ENCODE peak calls at places on chromosomes 3 and 15, in four cellular contexts. U is NT2/D1, O is astrocyte, K is MM.1S. M is an unnamed sample.

GRCh38 chr15:39538936-39539335 is 41.9 kb upstream of the THBS1 start:
- DNase-seq in K (no peak), U (no peak), O (peak), M (no peak)

GRCh38 chr3:198081421-198081844 is 121.4 kb downstream of the LMLN start:
- DNase-seq in K (peak), O (no peak), U (no peak), M (no peak)

GRCh38 chr3:33146791-33147445 is 33.1 kb downstream of the CRTAP start:
- DNase-seq in U (no peak), O (peak), K (no peak), M (no peak)

GRCh38 chr15:101453123-101454120 is 36.1 kb downstream of the PCSK6 start:
- DNase-seq in O (no peak), U (no peak), K (no peak), M (no peak)

GRCh38 chr3:178100881-178101280 is 435.4 kb upstream of the KCNMB2 start:
- DNase-seq in O (peak), U (no peak), K (no peak), M (no peak)

GRCh38 chr3:124263168-124263567 is 271.2 kb upstream of the ROPN1 start:
- DNase-seq in U (no peak), K (no peak), O (peak), M (no peak)

GRCh38 chr15:92196342-92196741 is 197.3 kb upstream of the ST8SIA2 start:
- DNase-seq in K (no peak), O (no peak), U (no peak), M (no peak)

GRCh38 chr15:83978588-83978987 is 257.0 kb upstream of the GOLGA6L4 start:
- DNase-seq in U (no peak), O (no peak), K (no peak), M (no peak)

GRCh38 chr3:135759651-135760050 is 205.9 kb upstream of the PPP2R3A start:
- DNase-seq in U (no peak), K (no peak), O (no peak), M (no peak)

GRCh38 chr15:81270188-81270587 is 53.8 kb downstream of the STARD5 start:
- DNase-seq in O (no peak), K (no peak), U (no peak), M (no peak)

GRCh38 chr15:81909229-81910087 is 136.4 kb downstream of the MEX3B start:
- DNase-seq in U (no peak), K (no peak), O (no peak), M (no peak)

GRCh38 chr15:70259030-70259424 is 161.3 kb upstream of the TLE3 start:
- DNase-seq in O (peak), K (no peak), U (no peak), M (peak)

GRCh38 chr15:56757884-56758283 is 24.6 kb upstream of the ZNF280D start:
- DNase-seq in U (no peak), K (no peak), O (no peak), M (no peak)

GRCh38 chr3:99902091-99902490 is 84.4 kb downstream of the CMSS1 start:
- DNase-seq in K (no peak), U (no peak), O (peak), M (no peak)

GRCh38 chr3:125624341-125624740 is 29.0 kb upstream of the OSBPL11 start:
- DNase-seq in O (peak), U (no peak), K (no peak), M (no peak)

GRCh38 chr15:90230610-90231009 is 3.1 kb downstream of the CIB1 start:
- DNase-seq in O (no peak), K (no peak), U (no peak), M (no peak)

GRCh38 chr15:29736012-29736744 is 86.1 kb downstream of the TJP1 start:
- DNase-seq in K (no peak), O (peak), U (no peak), M (no peak)

GRCh38 chr15:35305906-35306305 is 220.8 kb upstream of the NANOGP8 start:
- DNase-seq in U (no peak), O (peak), K (no peak), M (no peak)

GRCh38 chr3:81195483-81195882 is 566.0 kb downstream of the GBE1 start:
- DNase-seq in U (no peak), O (peak), K (no peak), M (no peak)

GRCh38 chr3:46923559-46924350 is 46.2 kb downstream of the PTH1R start:
- DNase-seq in K (no peak), U (no peak), O (no peak), M (peak)

GRCh38 chr3:133675631-133676335 is 14.0 kb upstream of the TOPBP1 start:
- DNase-seq in U (no peak), K (peak), O (no peak), M (no peak)

GRCh38 chr15:60118146-60118545 is 114.0 kb downstream of the FOXB1 start:
- DNase-seq in K (no peak), U (peak), O (no peak), M (no peak)

GRCh38 chr3:9248232-9249191 is 934 bp downstream of the SRGAP3 start:
- DNase-seq in K (no peak), O (no peak), U (no peak), M (no peak)

GRCh38 chr3:100401674-100402036 is 316 bp downstream of the LNP1 start:
- DNase-seq in K (peak), U (no peak), O (peak), M (peak)

GRCh38 chr15:71066983-71067382 is 48.3 kb upstream of the THSD4 start:
- DNase-seq in K (no peak), U (no peak), O (peak), M (no peak)

GRCh38 chr3:185824467-185825378 is at the start of gene IGF2BP2:
- DNase-seq in K (peak), U (no peak), O (peak), M (peak)

GRCh38 chr3:13673207-13673606 is 124.3 kb downstream of the FBLN2 start:
- DNase-seq in K (no peak), O (no peak), U (peak), M (no peak)

GRCh38 chr15:36175781-36176211 is 403.6 kb upstream of the CDIN1 start:
- DNase-seq in O (no peak), U (no peak), K (no peak), M (no peak)

GRCh38 chr15:65392368-65392767 is 14.6 kb upstream of the IGDCC3 start:
- DNase-seq in O (no peak), U (no peak), K (no peak), M (peak)

GRCh38 chr3:152916753-152917279 is 81.9 kb downstream of the P2RY1 start:
- DNase-seq in K (no peak), U (no peak), O (no peak), M (no peak)

GRCh38 chr3:182259579-182259978 is 533.7 kb upstream of the ATP11B start:
- DNase-seq in K (no peak), O (peak), U (no peak), M (no peak)

GRCh38 chr15:36887214-36888017 is 212.9 kb downstream of the MEIS2 start:
- DNase-seq in U (no peak), K (no peak), O (peak), M (no peak)

GRCh38 chr3:54891540-54891897 is 36.3 kb downstream of the LRTM1 start:
- DNase-seq in O (peak), U (peak), K (no peak), M (no peak)

GRCh38 chr15:74628199-74628598 is 12.6 kb downstream of the CLK3 start:
- DNase-seq in U (no peak), K (no peak), O (no peak), M (no peak)

GRCh38 chr3:32947466-32948238 is 3.8 kb upstream of the CCR4 start:
- DNase-seq in U (peak), O (peak), K (peak), M (peak)